ENCODE peak calls at places on chromosomes 5 and 9, in seven cellular contexts. S is suprapubic skin, A is HCT116, U is brain microvascular endothelial cell, T is esophagus squamous epithelium, I is transverse colon, C is MM.1S. Q is an unnamed sample. For H3K27me3, the result is how much of the 10 kb centered on the place peaks cover.

GRCh38 chr9:124947727-124948391 is 7.0 kb upstream of the GOLGA1 start:
- DNase-seq in I (no peak), U (no peak), C (no peak), A (no peak), S (no peak), T (no peak), Q (no peak)

GRCh38 chr5:174734571-174735497 is 10.5 kb downstream of the MSX2 start:
- DNase-seq in A (no peak), S (no peak), I (no peak), C (no peak), T (no peak), U (no peak), Q (no peak)

GRCh38 chr5:56490971-56491468 is 257.9 kb upstream of the ANKRD55 start:
- DNase-seq in U (no peak), C (no peak), A (peak), S (no peak), I (no peak), T (no peak), Q (no peak)

GRCh38 chr9:125969462-125969861 is 222.3 kb downstream of the PBX3 start:
- DNase-seq in I (no peak), U (no peak), S (no peak), T (no peak), A (no peak), C (no peak), Q (no peak)

GRCh38 chr5:10656176-10656830 is 92.4 kb downstream of the ANKRD33B start:
- DNase-seq in U (no peak), T (no peak), S (peak), I (no peak), C (no peak), A (no peak), Q (no peak)

GRCh38 chr5:17118631-17119030 is 98.8 kb upstream of the BASP1 start:
- DNase-seq in T (peak), U (peak), C (no peak), A (peak), S (no peak), I (peak), Q (no peak)

GRCh38 chr9:68678430-68678829 is 26.6 kb upstream of the PIP5K1B start:
- DNase-seq in S (no peak), I (peak), T (no peak), A (peak), U (no peak), C (no peak), Q (no peak)

GRCh38 chr5:180802325-180803180 is at the start of gene MGAT1:
- DNase-seq in C (peak), T (peak), I (peak), A (no peak), S (peak), U (peak), Q (peak)

GRCh38 chr9:18043978-18044377 is 430.0 kb upstream of the ADAMTSL1 start:
- DNase-seq in S (no peak), A (no peak), U (no peak), I (no peak), T (no peak), C (no peak), Q (no peak)

GRCh38 chr5:10467281-10468198 is 25.9 kb downstream of the ROPN1L start:
- DNase-seq in C (no peak), I (no peak), T (no peak), A (no peak), S (no peak), U (peak), Q (no peak)

GRCh38 chr9:12785251-12785880 is 10.5 kb downstream of the LURAP1L start:
- DNase-seq in U (peak), S (peak), A (peak), T (no peak), I (peak), C (no peak), Q (no peak)

GRCh38 chr5:139906661-139907060 is 111.1 kb downstream of the PSD2 start:
- DNase-seq in U (no peak), T (no peak), S (no peak), I (no peak), C (no peak), A (no peak), Q (no peak)

GRCh38 chr5:139905401-139905800 is 109.8 kb downstream of the PSD2 start:
- DNase-seq in T (no peak), C (no peak), S (no peak), U (no peak), I (no peak), A (no peak), Q (no peak)

GRCh38 chr5:139903805-139904565 is 108.4 kb downstream of the PSD2 start:
- DNase-seq in S (peak), T (no peak), C (no peak), A (no peak), I (no peak), U (no peak), Q (peak)

GRCh38 chr5:139903450-139903804 is 107.8 kb downstream of the PSD2 start:
- DNase-seq in I (no peak), U (no peak), A (no peak), S (peak), T (no peak), C (no peak), Q (no peak)

DNA sequence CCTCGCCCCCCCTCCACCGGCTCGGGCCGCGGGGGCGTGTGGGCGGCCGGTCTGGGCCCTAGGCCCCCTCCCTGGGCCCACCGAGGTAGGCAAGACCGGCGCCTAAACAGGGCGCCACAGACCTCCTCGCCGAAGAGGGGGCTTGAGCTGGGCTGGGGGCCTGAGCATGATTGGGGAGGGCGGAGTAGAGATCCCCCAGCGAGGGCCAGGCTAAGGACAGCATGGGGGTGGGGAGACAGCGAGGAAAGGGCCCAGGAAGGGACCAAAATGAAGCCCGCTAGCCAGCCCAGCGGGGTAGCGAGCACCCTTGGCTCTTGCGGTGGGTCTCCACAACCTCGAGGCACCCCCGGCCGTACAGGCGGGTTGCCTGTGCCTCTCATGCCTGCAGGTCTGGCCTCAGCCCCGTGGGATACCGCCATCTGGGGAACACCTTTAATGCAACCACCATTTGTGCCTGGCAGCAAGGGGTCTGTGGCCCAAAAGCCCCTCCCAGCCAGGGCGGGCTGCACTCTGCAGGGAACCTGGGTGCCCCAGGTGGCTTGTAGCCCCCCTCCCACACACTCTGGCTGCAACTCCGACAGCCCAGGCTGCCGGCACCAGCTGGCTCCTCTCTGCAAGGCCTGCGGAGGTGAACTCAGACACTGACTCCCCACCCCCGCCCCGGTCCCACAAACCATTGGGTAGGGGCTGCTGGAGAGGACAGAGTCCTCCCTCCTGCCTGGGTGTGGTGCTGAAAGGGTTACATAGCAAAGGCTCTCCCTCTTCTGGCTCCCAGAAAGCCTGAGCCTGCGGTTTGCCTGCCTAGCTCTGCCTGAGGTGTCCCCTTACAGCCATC is 109.2 kb downstream of the PSD2 start:
- DNase-seq in C (no peak), U (no peak), S (peak), A (no peak), T (no peak), I (no peak), Q (no peak)
- H3K27me3 ChIP-seq in C (under half), U (half or more), S (under half), A (under half), T (under half), I (half or more), Q (under half)

GRCh38 chr9:34381323-34381722 is 4.6 kb upstream of the MYORG start:
- DNase-seq in C (no peak), U (no peak), A (no peak), S (peak), T (no peak), I (peak), Q (no peak)
- H3K4me3 ChIP-seq in C (peak), U (peak), A (peak), S (peak), T (peak), I (peak), Q (peak)

GRCh38 chr9:89381308-89381609 is 63.0 kb downstream of the SECISBP2 start:
- DNase-seq in A (no peak), I (no peak), C (no peak), U (no peak), S (no peak), T (no peak), Q (no peak)

GRCh38 chr9:89383721-89384300 is 65.5 kb downstream of the SECISBP2 start:
- DNase-seq in T (no peak), A (no peak), U (no peak), S (no peak), C (no peak), I (no peak), Q (no peak)

GRCh38 chr9:89382026-89382986 is 64.0 kb downstream of the SECISBP2 start:
- DNase-seq in C (no peak), S (no peak), A (no peak), U (no peak), I (no peak), T (no peak), Q (no peak)

GRCh38 chr9:89384783-89385182 is 66.5 kb downstream of the SECISBP2 start:
- DNase-seq in C (no peak), A (no peak), U (no peak), T (no peak), I (no peak), S (no peak), Q (no peak)

DNA sequence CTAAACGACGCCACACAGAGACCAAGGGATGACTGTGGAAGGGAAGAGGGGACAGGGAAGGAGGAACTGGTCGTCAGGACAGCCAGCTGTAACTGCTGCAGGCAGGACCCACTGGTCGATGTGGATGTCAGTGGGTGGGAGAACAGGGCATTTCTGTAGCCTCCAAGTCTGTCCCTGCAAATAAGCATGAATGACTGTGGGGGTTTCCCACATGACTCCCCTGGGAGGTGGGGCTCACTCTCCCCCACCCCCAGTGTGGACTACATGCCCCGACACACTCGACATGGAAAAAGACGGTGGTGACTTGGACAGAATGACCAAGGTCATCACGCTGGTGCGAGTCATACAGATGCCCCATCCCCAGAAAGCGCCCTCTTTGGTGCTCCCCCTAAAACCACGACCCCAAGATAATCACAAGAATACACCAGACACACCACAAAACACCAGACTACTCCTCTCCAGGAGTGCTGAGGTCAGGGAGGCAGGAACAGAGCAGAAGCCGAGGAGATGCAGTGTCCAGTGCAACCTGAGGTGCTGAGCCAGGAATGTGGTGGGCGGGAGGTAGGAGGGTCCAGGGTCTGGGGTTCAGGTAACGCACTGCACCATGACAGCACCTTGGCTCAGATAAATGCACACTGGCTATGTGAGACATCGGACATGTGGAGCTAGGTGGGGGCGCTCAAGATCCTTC is 64.9 kb downstream of the SECISBP2 start:
- DNase-seq in S (no peak), U (no peak), C (no peak), A (no peak), T (no peak), I (no peak), Q (no peak)
- H3K27me3 ChIP-seq in S (under half), U (under half), C (under half), A (under half), T (under half), I (under half), Q (under half)

GRCh38 chr5:113389116-113389515 is 45.7 kb downstream of the TSSK1B start:
- DNase-seq in S (no peak), T (no peak), I (no peak), A (no peak), U (no peak), C (no peak), Q (no peak)
- H3K4me3 ChIP-seq in S (no peak), T (no peak), I (no peak), A (no peak), U (no peak), C (no peak), Q (no peak)

GRCh38 chr5:6582507-6583048 is 50.3 kb downstream of the NSUN2 start:
- DNase-seq in A (no peak), S (no peak), C (no peak), I (no peak), U (no peak), T (no peak), Q (peak)
- H3K27me3 ChIP-seq in A (under half), S (under half), C (under half), I (under half), U (under half), T (under half), Q (under half)

DNA sequence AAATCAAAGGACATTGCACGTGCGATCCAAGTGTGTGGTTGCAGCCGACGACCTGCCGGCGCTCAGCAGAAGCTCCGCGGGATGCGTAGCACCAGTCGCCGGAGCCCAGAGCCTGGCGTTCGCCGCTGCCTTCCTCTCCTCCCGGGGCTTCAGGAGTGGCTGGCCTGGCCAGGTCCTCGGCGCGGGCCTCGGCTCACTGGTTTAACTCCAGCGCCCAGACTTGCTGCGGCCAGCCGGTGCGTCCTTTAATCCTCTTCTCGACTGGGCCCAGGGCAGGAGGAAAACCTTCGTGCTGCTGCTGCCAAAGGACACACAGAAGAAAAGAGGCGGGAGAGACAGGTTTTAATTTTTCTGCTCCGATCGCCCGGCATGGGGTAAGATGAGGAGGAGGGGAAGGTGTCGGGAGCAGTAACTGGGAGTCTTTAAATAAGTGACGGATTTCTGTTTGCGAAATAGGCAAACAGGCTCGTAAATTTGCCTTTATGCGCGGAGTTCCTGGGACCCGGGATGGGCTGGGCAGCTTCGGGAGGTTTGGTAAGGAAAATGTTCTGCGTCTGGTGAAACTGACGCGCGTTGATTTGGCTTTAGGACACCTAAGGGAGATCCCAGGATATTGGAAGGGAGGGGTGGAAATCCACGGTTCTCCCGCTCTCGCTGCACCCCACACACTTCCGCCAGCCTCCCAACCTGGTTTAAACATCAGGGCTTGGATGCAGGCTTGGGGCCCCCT is 2.2 kb downstream of the HAND1 start:
- DNase-seq in U (no peak), T (no peak), C (no peak), S (no peak), I (no peak), A (no peak), Q (no peak)
- H3K4me3 ChIP-seq in U (no peak), T (peak), C (no peak), S (peak), I (peak), A (no peak), Q (peak)

GRCh38 chr5:159041754-159042153 is 58.0 kb downstream of the EBF1 start:
- DNase-seq in T (no peak), I (no peak), A (no peak), C (no peak), U (peak), S (no peak), Q (no peak)
- H3K27me3 ChIP-seq in T (under half), I (under half), A (half or more), C (under half), U (under half), S (under half), Q (under half)